ENCODE peak calls at places on chromosome 14, in four cellular contexts. H, B, U and C are unnamed samples.

GRCh38 chr14:50961606-50962259 is 17.4 kb upstream of the PYGL start:
- DNase-seq in H (peak), B (no peak), U (peak), C (no peak)

GRCh38 chr14:63088865-63089264 is 43.6 kb upstream of the KCNH5 start:
- DNase-seq in H (no peak), B (no peak), U (no peak), C (no peak)

GRCh38 chr14:96202441-96203094 is 2.1 kb upstream of the BDKRB2 start:
- DNase-seq in H (no peak), B (no peak), U (no peak), C (no peak)

GRCh38 chr14:55780156-55780946 is 200.3 kb downstream of the KTN1 start:
- DNase-seq in H (peak), B (peak), U (peak), C (peak)

GRCh38 chr14:77059276-77059934 is 30.9 kb upstream of the IRF2BPL start:
- DNase-seq in H (peak), B (no peak), U (no peak), C (peak)

GRCh38 chr14:70358631-70359030 is 852 bp downstream of the COX16 start:
- DNase-seq in H (peak), B (no peak), U (no peak), C (no peak)

GRCh38 chr14:37625597-37626595 is 30.5 kb downstream of the TTC6 start:
- DNase-seq in H (no peak), B (no peak), U (no peak), C (no peak)

GRCh38 chr14:59918824-59919581 is 941 bp upstream of the LRRC9 start:
- DNase-seq in H (peak), B (peak), U (peak), C (peak)

GRCh38 chr14:104087505-104087904 is 2.0 kb downstream of the ASPG start:
- DNase-seq in H (no peak), B (peak), U (no peak), C (no peak)

GRCh38 chr14:103418508-103418818 is 33.2 kb downstream of the MARK3 start:
- DNase-seq in H (peak), B (no peak), U (no peak), C (no peak)

GRCh38 chr14:105449276-105450122 is 25.1 kb upstream of the CRIP2 start:
- DNase-seq in H (no peak), B (no peak), U (no peak), C (no peak)

GRCh38 chr14:104390221-104390931 is 189.2 kb upstream of the C14orf180 start:
- DNase-seq in H (no peak), B (no peak), U (no peak), C (no peak)

GRCh38 chr14:74886001-74886400 is 4.3 kb downstream of the DLST start:
- DNase-seq in H (peak), B (no peak), U (no peak), C (peak)